ENCODE peak calls at places on chromosomes 2 and 18, in five cellular contexts. One of them, this sample, is unnamed.

GRCh38 chr2:65390134-65390533 is 42.3 kb downstream of the SPRED2 start:
- DNase-seq in AG20443: no peak
- DNase-seq in NCI-H345: no peak
- DNase-seq in ecto neural progenitor cell: no peak
- DNase-seq in right cardiac atrium: no peak
- DNase-seq in this sample: no peak

GRCh38 chr2:4903676-4904348 is 788.4 kb upstream of the SOX11 start:
- DNase-seq in AG20443: no peak
- DNase-seq in NCI-H345: peak; percentile 16
- DNase-seq in ecto neural progenitor cell: no peak
- DNase-seq in right cardiac atrium: no peak
- DNase-seq in this sample: no peak

GRCh38 chr2:103669579-103669978 is 907.7 kb downstream of the TMEM182 start:
- DNase-seq in AG20443: no peak
- DNase-seq in NCI-H345: no peak
- DNase-seq in ecto neural progenitor cell: no peak
- DNase-seq in right cardiac atrium: no peak
- DNase-seq in this sample: no peak

GRCh38 chr2:122478773-122479172 is 723.3 kb downstream of the TSN start:
- DNase-seq in AG20443: no peak
- DNase-seq in NCI-H345: no peak
- DNase-seq in ecto neural progenitor cell: no peak
- DNase-seq in right cardiac atrium: peak; percentile 22
- DNase-seq in this sample: no peak

GRCh38 chr2:202072737-202073396 is at the start of gene KIAA2012:
- DNase-seq in AG20443: no peak
- DNase-seq in NCI-H345: no peak
- DNase-seq in ecto neural progenitor cell: peak; percentile 55
- DNase-seq in right cardiac atrium: no peak
- DNase-seq in this sample: peak; percentile 6

GRCh38 chr2:192228685-192229084 is 34.0 kb upstream of the TMEFF2 start:
- DNase-seq in AG20443: no peak
- DNase-seq in NCI-H345: no peak
- DNase-seq in ecto neural progenitor cell: no peak
- DNase-seq in right cardiac atrium: no peak
- DNase-seq in this sample: no peak

GRCh38 chr2:152093464-152093863 is 5.4 kb downstream of the CACNB4 start:
- DNase-seq in AG20443: no peak
- DNase-seq in NCI-H345: no peak
- DNase-seq in ecto neural progenitor cell: no peak
- DNase-seq in right cardiac atrium: no peak
- DNase-seq in this sample: peak; percentile 1

GRCh38 chr2:212359425-212360067 is 179.1 kb downstream of the ERBB4 start:
- DNase-seq in AG20443: no peak
- DNase-seq in NCI-H345: no peak
- DNase-seq in ecto neural progenitor cell: no peak
- DNase-seq in right cardiac atrium: no peak
- DNase-seq in this sample: peak; percentile 76

GRCh38 chr2:239892480-239893235 is 132.5 kb downstream of the NDUFA10 start:
- DNase-seq in AG20443: no peak
- DNase-seq in NCI-H345: no peak
- DNase-seq in ecto neural progenitor cell: peak; percentile 38
- DNase-seq in right cardiac atrium: no peak
- DNase-seq in this sample: no peak

GRCh38 chr2:42971381-42971780 is 179.0 kb upstream of the HAAO start:
- DNase-seq in AG20443: no peak
- DNase-seq in NCI-H345: no peak
- DNase-seq in ecto neural progenitor cell: no peak
- DNase-seq in right cardiac atrium: no peak
- DNase-seq in this sample: no peak

GRCh38 chr18:68843467-68844089 is 45.7 kb downstream of the CCDC102B start:
- DNase-seq in AG20443: no peak
- DNase-seq in NCI-H345: no peak
- DNase-seq in ecto neural progenitor cell: no peak
- DNase-seq in right cardiac atrium: no peak
- DNase-seq in this sample: peak; percentile 27

GRCh38 chr2:201860541-201861154 is 54.3 kb downstream of the CDK15 start:
- DNase-seq in AG20443: peak; percentile 81
- DNase-seq in NCI-H345: peak; percentile 69
- DNase-seq in ecto neural progenitor cell: peak; percentile 73
- DNase-seq in right cardiac atrium: peak; percentile 55
- DNase-seq in this sample: peak; percentile 73

This sample was measured in NCI-H69.